ENCODE peak calls at places on chromosome 4, in four cellular contexts. E is tibial nerve, C is AG10803, F is WTC11. W is an unnamed sample.

GRCh38 chr4:26727849-26728248 is 132.8 kb upstream of the STIM2 start:
- DNase-seq in F (no peak), C (no peak), E (no peak), W (no peak)

GRCh38 chr4:185534850-185535761 is at the start of gene PDLIM3:
- DNase-seq in C (no peak), E (no peak), F (peak), W (no peak)

GRCh38 chr4:122783301-122784215 is 43.1 kb upstream of the FGF2 start:
- DNase-seq in E (no peak), F (peak), C (peak), W (peak)

GRCh38 chr4:25810815-25811690 is 51.7 kb downstream of the SEL1L3 start:
- DNase-seq in F (no peak), E (no peak), C (peak), W (no peak)

GRCh38 chr4:65287071-65287470 is 383.2 kb downstream of the EPHA5 start:
- DNase-seq in C (no peak), F (no peak), E (no peak), W (no peak)

GRCh38 chr4:99816611-99817309 is at the start of gene DAPP1:
- DNase-seq in F (no peak), E (peak), C (no peak), W (peak)

GRCh38 chr4:183158062-183158461 is 59.0 kb downstream of the WWC2 start:
- DNase-seq in C (peak), F (no peak), E (no peak), W (no peak)

GRCh38 chr4:6674500-6675149 is 19.1 kb upstream of the S100P start:
- DNase-seq in E (no peak), C (no peak), F (no peak), W (peak)

GRCh38 chr4:60744767-60745166 is 455.4 kb upstream of the ADGRL3 start:
- DNase-seq in E (no peak), F (peak), C (no peak), W (no peak)

GRCh38 chr4:156962551-156962974 is 9.0 kb downstream of the PDGFC start:
- DNase-seq in F (no peak), C (peak), E (no peak), W (no peak)

GRCh38 chr4:8258813-8259212 is 10.7 kb upstream of the HTRA3 start:
- DNase-seq in C (no peak), F (no peak), E (no peak), W (no peak)

GRCh38 chr4:81565137-81565870 is 93.6 kb upstream of the RASGEF1B start:
- DNase-seq in C (no peak), F (no peak), E (peak), W (no peak)

GRCh38 chr4:139956436-139957107 is 197.4 kb downstream of the MAML3 start:
- DNase-seq in C (no peak), F (no peak), E (no peak), W (no peak)

GRCh38 chr4:91092398-91092955 is 965.3 kb downstream of the CCSER1 start:
- DNase-seq in E (no peak), F (no peak), C (no peak), W (peak)

GRCh38 chr4:56468097-56468422 is 643 bp downstream of the SRP72 start:
- DNase-seq in F (peak), C (no peak), E (no peak), W (peak)

GRCh38 chr4:76984127-76984526 is 34.6 kb downstream of the SEPTIN11 start:
- DNase-seq in E (no peak), C (peak), F (no peak), W (no peak)

GRCh38 chr4:8745036-8745827 is 126.4 kb downstream of the HMX1 start:
- DNase-seq in E (no peak), F (no peak), C (no peak), W (no peak)

GRCh38 chr4:6491235-6491634 is 18.8 kb upstream of the PPP2R2C start:
- DNase-seq in C (no peak), F (no peak), E (no peak), W (no peak)

GRCh38 chr4:76760214-76760613 is 137.7 kb downstream of the SOWAHB start:
- DNase-seq in F (no peak), E (no peak), C (no peak), W (no peak)

GRCh38 chr4:17613761-17614415 is 553 bp upstream of the MED28 start:
- DNase-seq in C (peak), F (no peak), E (no peak), W (peak)

GRCh38 chr4:53562409-53562808 is 28.9 kb downstream of the LNX1 start:
- DNase-seq in C (no peak), F (no peak), E (no peak), W (no peak)

GRCh38 chr4:74235135-74235534 is 73.1 kb upstream of the EPGN start:
- DNase-seq in F (no peak), C (no peak), E (no peak), W (no peak)

GRCh38 chr4:187436251-187436650 is 559.3 kb upstream of the ZFP42 start:
- DNase-seq in C (no peak), E (no peak), F (no peak), W (no peak)

GRCh38 chr4:176896211-176896610 is 103.5 kb upstream of the VEGFC start:
- DNase-seq in C (no peak), E (no peak), F (no peak), W (no peak)
- TF ChIP-seq CTCF in C (no peak), E (no peak), F (no peak), W (peak)

GRCh38 chr4:150961566-150961965 is 53.5 kb downstream of the LRBA start:
- DNase-seq in C (no peak), F (no peak), E (no peak), W (no peak)

GRCh38 chr4:150960818-150961217 is 54.3 kb downstream of the LRBA start:
- DNase-seq in F (peak), E (no peak), C (peak), W (no peak)

GRCh38 chr4:150964754-150965153 is 50.3 kb downstream of the LRBA start:
- DNase-seq in E (no peak), C (no peak), F (no peak), W (no peak)

GRCh38 chr4:150962245-150962644 is 52.8 kb downstream of the LRBA start:
- DNase-seq in E (no peak), F (no peak), C (no peak), W (peak)

GRCh38 chr4:150960079-150960478 is 55.0 kb downstream of the LRBA start:
- DNase-seq in C (peak), F (no peak), E (no peak), W (no peak)
- TF ChIP-seq CTCF in C (peak), F (peak), E (peak), W (peak)

GRCh38 chr4:132123870-132124623 is 1025.0 kb upstream of the PCDH10 start:
- DNase-seq in C (no peak), F (peak), E (no peak), W (peak)
- TF ChIP-seq CTCF in C (no peak), F (no peak), E (no peak), W (no peak)

DNA sequence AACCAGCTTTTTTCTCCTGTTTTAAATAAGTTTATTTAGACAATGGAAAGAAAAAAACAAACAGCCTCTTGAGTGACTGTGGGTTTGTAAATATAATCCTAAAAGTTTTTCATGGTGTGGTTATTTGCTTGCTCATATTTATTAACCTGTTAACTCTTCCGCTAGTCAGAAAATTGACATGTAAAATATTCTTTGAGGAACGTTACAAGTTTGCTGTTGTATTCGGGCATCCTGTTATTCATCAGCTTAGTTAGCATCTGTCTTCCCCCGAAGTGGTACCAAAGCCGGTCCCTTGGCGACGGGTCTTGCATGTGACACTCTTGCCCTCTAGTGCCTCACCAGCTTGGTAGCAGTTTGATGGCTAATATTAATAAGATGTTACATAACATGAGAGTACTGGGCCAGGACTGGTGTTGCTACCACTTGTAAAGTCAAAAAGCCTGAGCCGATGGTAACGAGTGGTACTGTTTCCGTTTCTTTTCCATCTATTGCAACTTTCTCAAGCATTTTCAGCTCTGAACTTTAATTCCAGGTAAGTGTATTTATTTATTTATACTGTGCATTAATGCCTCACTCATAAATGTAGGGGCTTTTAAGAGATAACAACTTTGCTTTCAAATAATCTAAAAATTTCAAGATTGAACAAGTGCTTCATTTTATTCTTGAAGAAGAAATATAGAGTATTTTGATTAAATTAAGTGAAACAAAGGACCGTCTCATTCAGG is at the start of gene NDST3:
- DNase-seq in E (peak), C (peak), F (peak), W (peak)
- TF ChIP-seq CTCF in E (peak), C (peak), F (peak), W (peak)

GRCh38 chr4:147928400-147928799 is 196.5 kb downstream of the ARHGAP10 start:
- DNase-seq in F (no peak), E (no peak), C (no peak), W (no peak)

GRCh38 chr4:147938481-147938880 is 206.6 kb downstream of the ARHGAP10 start:
- DNase-seq in E (no peak), F (no peak), C (no peak), W (no peak)

GRCh38 chr4:147927377-147928137 is 195.7 kb downstream of the ARHGAP10 start:
- DNase-seq in F (no peak), E (no peak), C (no peak), W (no peak)

GRCh38 chr4:147933779-147934178 is 201.9 kb downstream of the ARHGAP10 start:
- DNase-seq in F (no peak), E (no peak), C (no peak), W (no peak)

DNA sequence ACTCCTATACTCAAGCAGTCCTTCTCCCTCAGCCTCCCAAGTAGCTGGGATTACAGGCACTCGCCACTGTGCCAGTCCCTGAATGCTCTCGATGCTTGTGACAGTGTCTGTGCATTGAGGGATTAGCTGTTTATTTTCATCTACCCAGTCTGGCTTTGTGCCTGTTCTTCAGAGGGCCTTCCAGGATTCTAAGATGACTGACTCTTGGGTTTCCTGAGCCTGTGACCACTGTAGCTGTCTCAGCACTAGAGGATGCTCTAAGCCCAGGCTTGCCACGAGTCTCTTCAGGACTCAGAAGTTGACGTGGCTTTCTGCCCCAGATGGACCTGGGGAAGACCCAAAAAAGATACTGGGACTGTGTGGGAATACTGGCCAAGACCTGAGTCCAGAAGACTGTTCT is 201.4 kb downstream of the ARHGAP10 start:
- DNase-seq in C (no peak), E (no peak), F (no peak), W (no peak)
- TF ChIP-seq CTCF in C (peak), E (no peak), F (no peak), W (peak)

GRCh38 chr4:180031330-180031729 is 2211.9 kb upstream of the TENM3 start:
- DNase-seq in E (no peak), C (no peak), F (no peak), W (no peak)

GRCh38 chr4:180028682-180029081 is 2214.5 kb upstream of the TENM3 start:
- DNase-seq in E (no peak), F (peak), C (no peak), W (peak)
- TF ChIP-seq CTCF in E (no peak), F (no peak), C (no peak), W (peak)

GRCh38 chr4:2330119-2331042 is 68.5 kb upstream of the MXD4 start:
- DNase-seq in E (no peak), C (peak), F (no peak), W (peak)
- TF ChIP-seq CTCF in E (no peak), C (peak), F (no peak), W (peak)

GRCh38 chr4:93199492-93199891 is 629.1 kb upstream of the ATOH1 start:
- DNase-seq in E (no peak), F (peak), C (peak), W (peak)
- TF ChIP-seq CTCF in E (peak), F (peak), C (peak), W (peak)

GRCh38 chr4:41852229-41852628 is 83.0 kb upstream of the TMEM33 start:
- DNase-seq in E (no peak), C (no peak), F (no peak), W (no peak)

GRCh38 chr4:41857225-41857624 is 78.0 kb upstream of the TMEM33 start:
- DNase-seq in E (no peak), C (no peak), F (no peak), W (no peak)

GRCh38 chr4:41856797-41857196 is 78.4 kb upstream of the TMEM33 start:
- DNase-seq in E (no peak), C (no peak), F (no peak), W (no peak)

GRCh38 chr4:41851621-41852020 is 83.6 kb upstream of the TMEM33 start:
- DNase-seq in E (no peak), F (no peak), C (no peak), W (no peak)

DNA sequence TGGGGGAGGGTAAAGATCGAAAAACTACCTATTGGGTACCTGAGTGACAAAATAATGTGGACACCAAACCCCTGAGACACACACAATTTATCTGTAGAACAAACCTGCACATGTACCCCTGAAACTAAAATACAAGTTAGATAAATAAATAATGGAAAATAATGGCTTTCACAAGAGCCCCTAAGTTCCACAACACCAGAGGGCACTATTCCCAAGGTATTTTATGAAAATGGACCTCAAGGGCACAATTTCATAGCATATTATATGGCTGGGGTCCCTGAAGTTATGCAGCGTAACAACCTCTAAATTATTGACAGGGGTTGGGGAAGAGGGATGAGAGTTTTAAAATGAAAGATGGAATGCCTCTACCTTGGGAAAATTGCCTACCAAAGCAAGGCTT is 81.3 kb upstream of the TMEM33 start:
- DNase-seq in C (no peak), E (no peak), F (no peak), W (no peak)
- TF ChIP-seq CTCF in C (no peak), E (no peak), F (no peak), W (peak)

GRCh38 chr4:109803924-109804571 is 2.2 kb upstream of the CFI start:
- DNase-seq in F (peak), C (peak), E (no peak), W (no peak)
- TF ChIP-seq CTCF in F (no peak), C (peak), E (peak), W (peak)

W was measured in foreskin keratinocyte.